ENCODE peak calls at places on chromosome 21, in eight cellular contexts. C, Q, J, V, B, K, G and A are unnamed samples.
A peak's percentile ranks its signal among the peaks of the same experiment; 100 is the strongest.

GRCh38 chr21:46667735-46668380 is 32.4 kb downstream of the PRMT2 start:
- DNase-seq in C (peak; percentile 34), Q (no peak), J (no peak), V (no peak), B (peak; percentile 24), K (peak; percentile 39), G (peak; percentile 33), A (no peak)

GRCh38 chr21:42392731-42393442 is 3.0 kb downstream of the TMPRSS3 start:
- DNase-seq in C (no peak), Q (no peak), J (no peak), V (no peak), B (no peak), K (no peak), G (peak; percentile 78), A (no peak)

GRCh38 chr21:39644069-39644468 is 31.3 kb downstream of the B3GALT5 start:
- DNase-seq in C (no peak), Q (no peak), J (no peak), V (no peak), B (no peak), K (no peak), G (no peak), A (no peak)

GRCh38 chr21:38140192-38140905 is 116.4 kb upstream of the KCNJ15 start:
- DNase-seq in C (peak; percentile 76), Q (no peak), J (no peak), V (no peak), B (no peak), K (no peak), G (peak; percentile 2), A (no peak)

GRCh38 chr21:45308211-45309068 is 20.7 kb upstream of the POFUT2 start:
- DNase-seq in C (no peak), Q (no peak), J (no peak), V (no peak), B (peak; percentile 77), K (no peak), G (peak; percentile 63), A (no peak)

GRCh38 chr21:21137986-21138385 is 139.8 kb downstream of the NCAM2 start:
- DNase-seq in C (no peak), Q (no peak), J (no peak), V (no peak), B (no peak), K (no peak), G (no peak), A (no peak)

GRCh38 chr21:41581592-41582228 is 73.8 kb upstream of the TMPRSS2 start:
- DNase-seq in C (no peak), Q (no peak), J (no peak), V (no peak), B (no peak), K (no peak), G (no peak), A (no peak)

GRCh38 chr21:45152265-45152746 is 77.9 kb downstream of the ADARB1 start:
- DNase-seq in C (no peak), Q (peak; percentile 54), J (no peak), V (peak; percentile 41), B (no peak), K (no peak), G (peak; percentile 71), A (peak; percentile 38)

GRCh38 chr21:32611471-32611997 is 643 bp downstream of the CFAP298 start:
- DNase-seq in C (no peak), Q (no peak), J (no peak), V (peak; percentile 4), B (peak; percentile 63), K (peak; percentile 25), G (peak; percentile 52), A (no peak)

GRCh38 chr21:43718872-43719747 is at the start of gene PDXK:
- DNase-seq in C (peak; percentile 74), Q (peak; percentile 88), J (no peak), V (peak; percentile 39), B (peak; percentile 96), K (peak; percentile 80), G (peak; percentile 85), A (peak; percentile 67)

GRCh38 chr21:42652527-42653491 is 612 bp upstream of the PDE9A start:
- DNase-seq in C (no peak), Q (peak; percentile 75), J (no peak), V (no peak), B (peak; percentile 56), K (peak; percentile 75), G (peak; percentile 78), A (no peak)

GRCh38 chr21:35953570-35953969 is 106.8 kb downstream of the SETD4 start:
- DNase-seq in C (no peak), Q (peak; percentile 36), J (no peak), V (no peak), B (no peak), K (no peak), G (peak; percentile 39), A (no peak)

GRCh38 chr21:33273044-33273443 is 6.9 kb downstream of the IL10RB start:
- DNase-seq in C (no peak), Q (no peak), J (no peak), V (no peak), B (no peak), K (no peak), G (peak; percentile 54), A (no peak)

GRCh38 chr21:45291613-45292398 is 4.1 kb upstream of the POFUT2 start:
- DNase-seq in C (no peak), Q (peak; percentile 11), J (no peak), V (no peak), B (no peak), K (no peak), G (no peak), A (peak; percentile 10)

GRCh38 chr21:17139696-17140095 is 373.1 kb upstream of the CXADR start:
- DNase-seq in C (no peak), Q (no peak), J (no peak), V (no peak), B (peak; percentile 34), K (peak; percentile 24), G (no peak), A (no peak)

GRCh38 chr21:41698071-41698470 is 68.8 kb downstream of the RIPK4 start:
- DNase-seq in C (no peak), Q (no peak), J (no peak), V (no peak), B (no peak), K (no peak), G (no peak), A (no peak)

GRCh38 chr21:33296156-33296555 is 28.6 kb upstream of the IFNAR1 start:
- DNase-seq in C (no peak), Q (no peak), J (no peak), V (no peak), B (no peak), K (no peak), G (no peak), A (no peak)